ENCODE peak calls at places on chromosomes 12 and 14, in five cellular contexts. One of them, this sample, is unnamed.
A peak's percentile ranks its signal among the peaks of the same experiment; 100 is the strongest.

GRCh38 chr12:4911316-4911994 is 1.8 kb downstream of the KCNA1 start:
- DNase-seq in GM23248: no peak
- DNase-seq in GM23338: peak; percentile 32
- DNase-seq in MM.1S: no peak
- DNase-seq in hepatocyte: no peak
- DNase-seq in this sample: no peak

GRCh38 chr14:102525213-102526143 is 15.9 kb upstream of the ANKRD9 start:
- DNase-seq in GM23338: no peak
- DNase-seq in GM23248: peak; percentile 76
- DNase-seq in hepatocyte: peak; percentile 67
- DNase-seq in MM.1S: peak; percentile 28
- DNase-seq in this sample: peak; percentile 93

GRCh38 chr12:76199808-76200207 is 115.3 kb upstream of the NAP1L1 start:
- DNase-seq in GM23338: no peak
- DNase-seq in MM.1S: no peak
- DNase-seq in GM23248: peak; percentile 30
- DNase-seq in hepatocyte: peak; percentile 25
- DNase-seq in this sample: no peak

GRCh38 chr14:90475298-90475697 is 78.5 kb downstream of the CALM1 start:
- DNase-seq in MM.1S: no peak
- DNase-seq in GM23248: no peak
- DNase-seq in hepatocyte: no peak
- DNase-seq in GM23338: no peak
- DNase-seq in this sample: no peak

GRCh38 chr12:14260011-14260993 is 105.2 kb upstream of the ATF7IP start:
- DNase-seq in GM23338: peak; percentile 98
- DNase-seq in hepatocyte: peak; percentile 86
- DNase-seq in GM23248: peak; percentile 94
- DNase-seq in MM.1S: no peak
- DNase-seq in this sample: peak; percentile 94

GRCh38 chr12:24599737-24600136 is 349.2 kb downstream of the BCAT1 start:
- DNase-seq in GM23338: no peak
- DNase-seq in GM23248: no peak
- DNase-seq in MM.1S: no peak
- DNase-seq in hepatocyte: no peak
- DNase-seq in this sample: no peak

GRCh38 chr14:59771577-59771976 is 99.0 kb downstream of the RTN1 start:
- DNase-seq in MM.1S: no peak
- DNase-seq in hepatocyte: no peak
- DNase-seq in GM23248: peak; percentile 1
- DNase-seq in GM23338: no peak
- DNase-seq in this sample: no peak

GRCh38 chr12:54357802-54358619 is 6.3 kb downstream of the GPR84 start:
- DNase-seq in GM23248: peak; percentile 64
- DNase-seq in GM23338: no peak
- DNase-seq in hepatocyte: no peak
- DNase-seq in MM.1S: peak; percentile 51
- DNase-seq in this sample: no peak

GRCh38 chr12:29726321-29726692 is 57.4 kb downstream of the TMTC1 start:
- DNase-seq in GM23338: no peak
- DNase-seq in hepatocyte: no peak
- DNase-seq in MM.1S: no peak
- DNase-seq in GM23248: no peak
- DNase-seq in this sample: no peak

GRCh38 chr12:96150442-96150841 is 43.7 kb upstream of the ELK3 start:
- DNase-seq in GM23248: no peak
- DNase-seq in GM23338: no peak
- DNase-seq in MM.1S: no peak
- DNase-seq in hepatocyte: no peak
- DNase-seq in this sample: no peak

GRCh38 chr12:64883264-64884163 is 59.1 kb downstream of the TBC1D30 start:
- DNase-seq in MM.1S: no peak
- DNase-seq in hepatocyte: no peak
- DNase-seq in GM23338: peak; percentile 61
- DNase-seq in GM23248: no peak
- DNase-seq in this sample: no peak

GRCh38 chr14:94412671-94413638 is 24.6 kb upstream of the SERPINA1 start:
- DNase-seq in GM23338: peak; percentile 52
- DNase-seq in MM.1S: no peak
- DNase-seq in hepatocyte: no peak
- DNase-seq in GM23248: no peak
- DNase-seq in this sample: no peak

GRCh38 chr14:31898835-31899528 is 178.1 kb upstream of the ARHGAP5 start:
- DNase-seq in GM23248: no peak
- DNase-seq in hepatocyte: no peak
- DNase-seq in MM.1S: no peak
- DNase-seq in GM23338: no peak
- DNase-seq in this sample: no peak

GRCh38 chr12:29581641-29582040 is 84.2 kb upstream of the OVCH1 start:
- DNase-seq in hepatocyte: no peak
- DNase-seq in GM23248: peak; percentile 56
- DNase-seq in MM.1S: no peak
- DNase-seq in GM23338: no peak
- DNase-seq in this sample: no peak

GRCh38 chr14:85463512-85463911 is 66.4 kb upstream of the FLRT2 start:
- DNase-seq in MM.1S: no peak
- DNase-seq in GM23338: peak; percentile 44
- DNase-seq in GM23248: no peak
- DNase-seq in hepatocyte: no peak
- DNase-seq in this sample: no peak
- H3K9me2 ChIP-seq in MM.1S: no peaks in the 10 kb centered on the region
- H3K9me2 ChIP-seq in GM23338: peaks cover 8% of the 10 kb centered on the region
- H3K9me2 ChIP-seq in GM23248: no peaks in the 10 kb centered on the region
- H3K9me2 ChIP-seq in hepatocyte: no peaks in the 10 kb centered on the region
- H3K9me2 ChIP-seq in this sample: no peaks in the 10 kb centered on the region

GRCh38 chr14:100834441-100835277 is 8.7 kb downstream of the MEG3 start:
- DNase-seq in MM.1S: no peak
- DNase-seq in hepatocyte: no peak
- DNase-seq in GM23338: no peak
- DNase-seq in GM23248: no peak
- DNase-seq in this sample: no peak

GRCh38 chr14:100830681-100831080 is 4.8 kb downstream of the MEG3 start:
- DNase-seq in hepatocyte: no peak
- DNase-seq in MM.1S: no peak
- DNase-seq in GM23248: no peak
- DNase-seq in GM23338: no peak
- DNase-seq in this sample: no peak

GRCh38 chr14:100835278-100836052 is 9.5 kb downstream of the MEG3 start:
- DNase-seq in GM23248: no peak
- DNase-seq in GM23338: no peak
- DNase-seq in hepatocyte: no peak
- DNase-seq in MM.1S: no peak
- DNase-seq in this sample: no peak

GRCh38 chr14:100836053-100836805 is 10.3 kb downstream of the MEG3 start:
- DNase-seq in GM23248: no peak
- DNase-seq in GM23338: no peak
- DNase-seq in hepatocyte: no peak
- DNase-seq in MM.1S: no peak
- DNase-seq in this sample: no peak

GRCh38 chr14:100832311-100832960 is 6.5 kb downstream of the MEG3 start:
- DNase-seq in hepatocyte: no peak
- DNase-seq in GM23248: no peak
- DNase-seq in MM.1S: no peak
- DNase-seq in GM23338: peak; percentile 31
- DNase-seq in this sample: no peak
- TF ChIP-seq EZH2 in hepatocyte: no peak
- TF ChIP-seq EZH2 in GM23248: no peak
- TF ChIP-seq EZH2 in MM.1S: no peak
- TF ChIP-seq EZH2 in GM23338: no peak
- TF ChIP-seq EZH2 in this sample: no peak

GRCh38 chr12:51589060-51589459 is 2.0 kb upstream of the SCN8A start:
- DNase-seq in GM23248: no peak
- DNase-seq in GM23338: no peak
- DNase-seq in hepatocyte: no peak
- DNase-seq in MM.1S: no peak
- DNase-seq in this sample: no peak
- H3K9me2 ChIP-seq in GM23248: no peaks in the 10 kb centered on the region
- H3K9me2 ChIP-seq in GM23338: no peaks in the 10 kb centered on the region
- H3K9me2 ChIP-seq in hepatocyte: no peaks in the 10 kb centered on the region
- H3K9me2 ChIP-seq in MM.1S: no peaks in the 10 kb centered on the region
- H3K9me2 ChIP-seq in this sample: no peaks in the 10 kb centered on the region

DNA sequence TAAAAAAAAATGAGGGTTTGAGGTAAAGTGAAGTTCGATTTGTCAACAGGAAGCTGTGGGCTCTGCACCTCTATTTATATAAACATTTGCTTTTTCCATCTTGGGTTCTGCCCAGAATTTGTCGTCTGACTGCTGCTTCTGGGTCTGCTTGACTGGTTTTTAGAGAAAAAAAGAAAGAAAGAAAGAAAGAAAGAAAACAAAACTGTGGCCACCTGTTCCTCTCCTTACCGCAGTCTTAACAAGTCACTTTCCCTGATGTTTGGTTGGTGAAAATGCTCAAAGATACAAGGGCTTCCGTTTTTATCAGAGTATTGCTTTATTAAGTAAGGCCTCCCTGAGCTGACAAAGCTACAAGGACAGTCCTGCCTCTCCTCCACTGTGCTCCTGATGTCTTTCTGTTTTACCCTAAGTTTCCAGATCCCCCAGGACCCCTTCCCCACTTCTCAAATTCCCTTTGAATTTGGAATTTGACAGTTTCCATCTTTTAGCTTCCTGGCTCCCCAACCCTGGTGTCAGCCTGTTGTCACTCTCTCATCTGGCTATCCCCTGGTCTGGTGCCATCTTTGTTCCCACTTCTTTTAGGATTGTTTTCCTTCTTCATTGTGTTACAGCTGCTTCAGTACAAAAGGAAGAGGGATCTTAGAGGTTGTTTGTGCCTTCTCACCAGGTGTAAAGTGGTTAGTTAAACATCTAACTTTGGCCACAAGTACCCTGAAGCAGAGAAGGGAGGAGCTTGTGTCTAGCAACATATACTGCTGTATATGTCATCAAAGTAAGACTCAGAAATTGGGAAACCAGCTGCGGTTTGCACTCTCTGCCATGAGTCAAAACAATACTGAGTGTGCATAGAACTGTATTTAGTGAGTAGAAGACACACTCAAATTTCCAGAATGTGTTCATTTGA is 18.0 kb downstream of the MFAP5 start:
- DNase-seq in hepatocyte: no peak
- DNase-seq in GM23248: peak; percentile 16
- DNase-seq in GM23338: no peak
- DNase-seq in MM.1S: peak; percentile 89
- DNase-seq in this sample: no peak
- TF ChIP-seq EZH2 in hepatocyte: no peak
- TF ChIP-seq EZH2 in GM23248: no peak
- TF ChIP-seq EZH2 in GM23338: no peak
- TF ChIP-seq EZH2 in MM.1S: no peak
- TF ChIP-seq EZH2 in this sample: no peak

This sample was measured in PC-9.